ENCODE peak calls at places on chromosomes 6 and 20, in ten cellular contexts. F, N, E, W, I, R, X, Z, D and P are unnamed samples. For H3K27me3, H3K9me3 and H3K4me1, the result is how much of the 10 kb centered on the place peaks cover.

GRCh38 chr6:132818404-132819359 is 4.3 kb downstream of the RPS12 start:
- DNase-seq in F (peak), N (no peak), E (no peak), W (no peak), I (no peak), R (no peak), X (no peak), Z (no peak), D (peak), P (no peak)

GRCh38 chr20:63695419-63696310 is 787 bp upstream of the TNFRSF6B start:
- DNase-seq in F (no peak), N (peak), E (no peak), W (no peak), I (peak), R (no peak), X (no peak), Z (no peak), D (no peak), P (no peak)

GRCh38 chr6:36718560-36718959 is 20.9 kb downstream of the RAB44 start:
- DNase-seq in F (no peak), N (no peak), E (no peak), W (no peak), I (no peak), R (no peak), X (no peak), Z (no peak), D (no peak), P (no peak)

GRCh38 chr6:7087066-7087465 is 20.7 kb upstream of the RREB1 start:
- DNase-seq in F (no peak), N (no peak), E (no peak), W (peak), I (no peak), R (no peak), X (no peak), Z (no peak), D (peak), P (no peak)

GRCh38 chr6:28896505-28897392 is 27.0 kb downstream of the TRIM27 start:
- DNase-seq in F (peak), N (peak), E (peak), W (peak), I (peak), R (no peak), X (no peak), Z (peak), D (peak), P (peak)

GRCh38 chr6:136901212-136901784 is 20.8 kb upstream of the SLC35D3 start:
- DNase-seq in F (no peak), N (no peak), E (no peak), W (no peak), I (no peak), R (no peak), X (no peak), Z (no peak), D (no peak), P (no peak)

GRCh38 chr6:158389188-158389919 is 77.1 kb downstream of the TULP4 start:
- DNase-seq in F (no peak), N (no peak), E (no peak), W (no peak), I (no peak), R (no peak), X (no peak), Z (no peak), D (no peak), P (no peak)

GRCh38 chr6:38337819-38338465 is 301.8 kb downstream of the BTBD9 start:
- DNase-seq in F (no peak), N (no peak), E (no peak), W (no peak), I (no peak), R (no peak), X (no peak), Z (no peak), D (peak), P (no peak)

DNA sequence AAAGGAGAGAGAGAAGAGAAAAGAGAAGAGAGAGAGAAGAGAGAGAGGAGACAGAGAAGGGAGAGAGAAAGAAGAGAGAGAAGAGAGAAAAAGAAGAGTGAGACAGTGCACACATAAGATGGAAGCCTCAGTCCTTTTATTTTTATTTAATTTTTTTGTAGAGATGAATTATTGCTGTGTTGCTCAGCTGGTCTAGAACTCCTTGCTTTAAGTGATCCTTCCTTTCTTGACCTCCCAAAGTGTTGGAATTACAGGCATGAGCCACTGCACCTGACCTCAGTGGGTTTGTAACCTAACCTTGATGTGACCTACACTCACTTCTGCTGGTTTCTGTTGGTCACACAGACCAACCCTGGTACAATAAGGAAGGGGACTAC is 6.3 kb upstream of the CD40 start:
- DNase-seq in F (no peak), N (no peak), E (no peak), W (no peak), I (no peak), R (no peak), X (no peak), Z (no peak), D (no peak), P (no peak)
- H3K27me3 ChIP-seq in F (under half), N (under half), E (under half), W (under half), I (under half), R (under half), X (under half), Z (under half), D (under half), P (under half)

DNA sequence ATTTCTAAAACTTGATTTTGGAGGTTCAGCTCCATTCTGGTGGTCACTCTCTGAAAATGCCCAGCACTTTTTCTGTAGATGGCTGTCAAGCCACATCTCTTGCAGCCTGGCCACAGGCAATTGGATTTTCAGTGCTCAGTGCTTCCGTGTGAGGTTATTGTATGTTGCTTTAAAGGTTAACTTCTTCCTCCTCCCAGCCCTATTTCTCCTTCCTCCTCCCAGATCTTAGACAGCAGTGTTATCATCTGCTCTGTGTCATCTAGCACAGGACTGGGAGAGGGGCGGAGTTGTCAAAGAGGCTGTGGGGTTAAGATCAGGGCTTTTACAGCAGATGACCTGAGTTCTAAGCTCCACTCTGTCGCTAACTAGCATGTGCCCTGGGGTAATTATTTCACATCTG is 129.0 kb downstream of the PHACTR3 start:
- DNase-seq in F (no peak), N (no peak), E (no peak), W (no peak), I (no peak), R (no peak), X (no peak), Z (no peak), D (no peak), P (no peak)
- H3K9me3 ChIP-seq in F (under half), N (under half), E (under half), W (under half), I (under half), R (under half), X (under half), Z (under half), D (under half), P (under half)

DNA sequence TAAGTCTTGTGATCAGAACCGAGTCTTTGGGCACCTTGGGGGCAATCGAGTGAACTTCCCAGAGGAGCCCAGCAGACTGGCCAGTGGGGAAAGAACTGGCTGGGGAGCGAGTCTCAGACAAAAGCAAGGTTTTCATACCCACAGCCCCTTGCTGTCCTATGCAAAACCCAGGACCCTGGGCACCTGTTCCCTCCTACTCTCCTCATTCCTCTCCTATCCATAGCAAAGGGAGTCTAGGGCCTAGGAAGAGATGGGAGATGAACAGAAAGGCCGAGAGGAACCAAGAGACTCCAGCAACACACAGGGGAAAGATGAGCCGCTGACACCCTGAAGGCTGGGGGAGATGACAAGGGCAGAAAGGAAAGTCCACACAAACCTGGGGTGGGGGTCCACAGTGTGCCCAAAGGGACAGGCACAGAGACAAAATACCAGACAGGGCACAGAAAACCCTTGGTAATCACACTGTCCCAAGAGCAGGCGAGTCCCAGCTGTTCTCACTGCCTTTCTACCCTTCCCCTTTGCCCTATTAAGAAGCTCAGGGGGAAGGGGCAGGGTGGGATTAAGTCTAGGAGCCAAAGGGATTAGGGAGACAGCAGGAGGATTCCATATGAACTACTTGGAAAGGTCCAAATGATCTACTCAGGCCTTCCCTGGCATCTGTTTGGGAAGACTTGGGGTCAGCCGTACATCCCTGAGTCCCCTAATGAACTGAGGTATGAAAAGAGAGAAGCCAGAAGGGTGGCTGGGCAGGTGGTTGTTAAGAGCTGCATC is 6.5 kb downstream of the PPP1R18 start:
- DNase-seq in F (no peak), N (peak), E (no peak), W (no peak), I (no peak), R (no peak), X (no peak), Z (no peak), D (no peak), P (no peak)
- H3K4me1 ChIP-seq in F (under half), N (under half), E (under half), W (under half), I (half or more), R (half or more), X (under half), Z (under half), D (under half), P (under half)

DNA sequence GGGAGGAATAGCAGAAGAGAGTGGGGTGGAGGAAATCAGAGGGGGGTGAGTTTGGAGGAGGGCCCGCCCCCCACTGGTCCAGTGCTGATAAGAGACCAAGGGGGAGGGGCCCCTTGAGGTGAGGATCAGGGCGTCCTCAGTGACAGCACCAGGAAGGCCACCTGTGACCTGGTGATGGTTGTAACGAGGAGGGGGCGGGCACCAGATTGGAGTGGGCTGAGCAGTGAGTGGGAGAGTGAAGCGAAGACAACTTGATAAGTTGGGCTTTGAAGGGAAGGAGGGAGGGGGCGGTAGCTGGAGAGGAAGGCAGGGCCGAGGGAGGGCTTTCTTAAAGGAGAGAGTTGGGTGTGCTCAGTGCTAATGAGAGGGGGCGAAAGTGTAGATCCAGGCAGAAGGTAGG is 30.7 kb downstream of the CDH22 start:
- DNase-seq in F (no peak), N (no peak), E (no peak), W (no peak), I (no peak), R (no peak), X (no peak), Z (no peak), D (no peak), P (no peak)
- H3K27me3 ChIP-seq in F (under half), N (under half), E (under half), W (under half), I (under half), R (half or more), X (under half), Z (under half), D (under half), P (under half)

DNA sequence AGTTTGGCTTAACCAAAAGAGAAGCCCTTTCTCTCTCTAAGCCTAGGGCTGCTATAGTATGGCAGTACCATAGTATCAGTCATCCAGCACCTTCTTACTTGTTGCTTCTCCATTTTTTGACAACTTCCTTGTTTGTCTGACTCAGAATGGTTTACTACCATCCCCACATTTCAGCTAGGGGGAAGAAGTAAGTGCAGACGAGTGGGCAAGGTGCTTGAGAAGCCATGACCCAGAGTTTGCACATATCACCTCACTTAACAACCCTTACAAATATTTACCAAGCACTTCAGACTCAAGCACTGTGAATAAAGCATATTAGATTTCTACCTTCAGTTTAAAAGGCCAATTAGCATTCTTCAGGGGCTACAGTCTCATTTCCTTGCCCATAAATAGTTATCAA is 289.9 kb upstream of the TSHZ2 start:
- DNase-seq in F (no peak), N (no peak), E (no peak), W (no peak), I (no peak), R (no peak), X (no peak), Z (no peak), D (no peak), P (no peak)
- H3K9me3 ChIP-seq in F (under half), N (under half), E (under half), W (under half), I (under half), R (under half), X (under half), Z (under half), D (under half), P (under half)

GRCh38 chr20:1809121-1809520 is 86.1 kb upstream of the SIRPA start:
- DNase-seq in F (no peak), N (no peak), E (no peak), W (no peak), I (no peak), R (no peak), X (no peak), Z (no peak), D (peak), P (no peak)
- H3K4me1 ChIP-seq in F (under half), N (under half), E (under half), W (under half), I (under half), R (half or more), X (under half), Z (under half), D (under half), P (under half)